ENCODE peak calls at places on chromosomes 12 and 14, in eight cellular contexts. Q is SW480; G is activated CD8-positive, alpha-beta memory T cell treated with anti-CD3 and anti-CD28 coated beads for 48 hours; N is fibroblast of mammary gland; Z is GM04504; C is mesenchymal stem cell; J is myocyte; H is SW 1271. F is an unnamed sample.

GRCh38 chr14:99716850-99717681 is 33.0 kb downstream of the CYP46A1 start:
- DNase-seq in Q (no peak), G (no peak), N (no peak), Z (no peak), C (no peak), J (no peak), H (no peak), F (no peak)

GRCh38 chr14:31787377-31787776 is 226.2 kb downstream of the NUBPL start:
- DNase-seq in Q (peak), G (no peak), N (peak), Z (no peak), C (no peak), J (no peak), H (no peak), F (peak)

GRCh38 chr12:60205500-60205899 is 609.7 kb downstream of the SLC16A7 start:
- DNase-seq in Q (no peak), G (no peak), N (peak), Z (no peak), C (peak), J (peak), H (peak), F (peak)

GRCh38 chr12:129163861-129164260 is 310.6 kb downstream of the GLT1D1 start:
- DNase-seq in Q (no peak), G (no peak), N (no peak), Z (no peak), C (no peak), J (no peak), H (no peak), F (no peak)

GRCh38 chr14:100709252-100709955 is 17.3 kb upstream of the DLK1 start:
- DNase-seq in Q (no peak), G (no peak), N (peak), Z (peak), C (peak), J (peak), H (no peak), F (no peak)

GRCh38 chr14:23357261-23357660 is 4.6 kb upstream of the SLC22A17 start:
- DNase-seq in Q (no peak), G (no peak), N (no peak), Z (no peak), C (no peak), J (no peak), H (no peak), F (no peak)

GRCh38 chr12:112431965-112432364 is 13.2 kb downstream of the PTPN11 start:
- DNase-seq in Q (no peak), G (no peak), N (no peak), Z (no peak), C (no peak), J (no peak), H (no peak), F (no peak)

GRCh38 chr12:22494319-22494718 is 50.0 kb downstream of the C2CD5 start:
- DNase-seq in Q (no peak), G (no peak), N (no peak), Z (no peak), C (no peak), J (no peak), H (no peak), F (no peak)

GRCh38 chr12:99984271-99985128 is at the start of gene ANKS1B:
- DNase-seq in Q (peak), G (no peak), N (peak), Z (no peak), C (peak), J (peak), H (peak), F (peak)